ENCODE peak calls at places on chromosomes 5 and 9, in seven cellular contexts. D is ACHN; R is astrocyte; Z is left colon; B is midbrain; X is stimulated activated naive CD8-positive, alpha-beta T cell treated with anti-CD3 and anti-CD28 coated beads, Interleukin-15, Interleukin-2, amounts not matched to agents 100 U/mL and 50 U/mL, for 24 hours; P is keratinocyte. H is an unnamed sample.

GRCh38 chr5:1896602-1897376 is 14.1 kb upstream of the IRX4 start:
- DNase-seq in D (no peak), R (no peak), Z (no peak), B (no peak), X (no peak), P (no peak), H (no peak)

GRCh38 chr9:136370037-136370436 is 3.4 kb downstream of the CARD9 start:
- DNase-seq in D (no peak), R (no peak), Z (no peak), B (no peak), X (no peak), P (no peak), H (no peak)

GRCh38 chr5:116137544-116138378 is 52.9 kb downstream of the COMMD10 start:
- DNase-seq in D (peak; percentile 71), R (peak; percentile 30), Z (no peak), B (peak; percentile 83), X (no peak), P (no peak), H (peak; percentile 66)

GRCh38 chr5:43065384-43066230 is 25.5 kb upstream of the ANXA2R start:
- DNase-seq in D (peak; percentile 63), R (peak; percentile 53), Z (peak; percentile 70), B (peak; percentile 62), X (peak; percentile 68), P (no peak), H (peak; percentile 76)

GRCh38 chr9:132837501-132838268 is 40.4 kb downstream of the AK8 start:
- DNase-seq in D (no peak), R (no peak), Z (no peak), B (no peak), X (no peak), P (no peak), H (no peak)

GRCh38 chr5:95857185-95857945 is 34.8 kb upstream of the GLRX start:
- DNase-seq in D (no peak), R (no peak), Z (no peak), B (peak; percentile 30), X (no peak), P (no peak), H (peak; percentile 99)

GRCh38 chr9:14467675-14468374 is 153.9 kb upstream of the NFIB start:
- DNase-seq in D (no peak), R (no peak), Z (no peak), B (no peak), X (no peak), P (no peak), H (peak; percentile 2)

GRCh38 chr5:167049043-167049663 is 1242.3 kb upstream of the WWC1 start:
- DNase-seq in D (peak; percentile 65), R (peak; percentile 16), Z (peak; percentile 43), B (peak; percentile 52), X (peak; percentile 4), P (peak; percentile 2), H (no peak)

GRCh38 chr5:43190755-43191603 is 1.0 kb upstream of the NIM1K start:
- DNase-seq in D (peak; percentile 35), R (peak; percentile 27), Z (no peak), B (peak; percentile 10), X (no peak), P (no peak), H (peak; percentile 71)

GRCh38 chr5:127912411-127912810 is 171.2 kb upstream of the SLC12A2 start:
- DNase-seq in D (no peak), R (no peak), Z (no peak), B (no peak), X (no peak), P (no peak), H (no peak)

GRCh38 chr5:149438711-149439132 is 59.6 kb upstream of the IL17B start:
- DNase-seq in D (no peak), R (no peak), Z (no peak), B (no peak), X (no peak), P (no peak), H (no peak)

GRCh38 chr5:65172486-65173129 is 309.1 kb downstream of the ADAMTS6 start:
- DNase-seq in D (no peak), R (peak; percentile 100), Z (no peak), B (no peak), X (peak; percentile 70), P (no peak), H (peak; percentile 59)

GRCh38 chr5:14263700-14264099 is 120.6 kb downstream of the TRIO start:
- DNase-seq in D (peak; percentile 29), R (no peak), Z (no peak), B (no peak), X (no peak), P (peak; percentile 68), H (no peak)

GRCh38 chr5:178364326-178364675 is 131.7 kb upstream of the PHYKPL start:
- DNase-seq in D (no peak), R (no peak), Z (no peak), B (no peak), X (no peak), P (no peak), H (no peak)

GRCh38 chr9:107504585-107505455 is 15.3 kb upstream of the KLF4 start:
- DNase-seq in D (peak; percentile 45), R (peak; percentile 78), Z (peak; percentile 44), B (no peak), X (no peak), P (no peak), H (peak; percentile 89)

GRCh38 chr5:69048233-69048632 is 45.6 kb upstream of the SLC30A5 start:
- DNase-seq in D (peak; percentile 8), R (no peak), Z (no peak), B (peak; percentile 48), X (no peak), P (no peak), H (no peak)

GRCh38 chr9:78295731-78296130 is 1.2 kb upstream of the PSAT1 start:
- DNase-seq in D (no peak), R (no peak), Z (no peak), B (no peak), X (no peak), P (no peak), H (no peak)

GRCh38 chr9:95307538-95307937 is 10.0 kb downstream of the FANCC start:
- DNase-seq in D (no peak), R (no peak), Z (no peak), B (no peak), X (no peak), P (no peak), H (no peak)

H was measured in foreskin fibroblast.